ENCODE peak calls at places on chromosomes 11 and 22, in five cellular contexts. One of them, this sample, is unnamed.

GRCh38 chr11:76857776-76858461 is 2.8 kb upstream of the ACER3 start:
- DNase-seq in stimulated activated CD4-positive, alpha-beta T cell treated with anti-CD3 and anti-CD28 coated beads, Interleukin-12 subunit alpha, Interleukin-12 subunit beta, amount 100 ng/mL, for 48 hours: no peak
- DNase-seq in retinal pigment epithelial cell: no peak
- DNase-seq in fibroblast of villous mesenchyme: no peak
- DNase-seq in non-pigmented ciliary epithelial cell: no peak
- DNase-seq in this sample: no peak

GRCh38 chr11:131598305-131598704 is 227.9 kb downstream of the NTM start:
- DNase-seq in stimulated activated CD4-positive, alpha-beta T cell treated with anti-CD3 and anti-CD28 coated beads, Interleukin-12 subunit alpha, Interleukin-12 subunit beta, amount 100 ng/mL, for 48 hours: no peak
- DNase-seq in retinal pigment epithelial cell: no peak
- DNase-seq in fibroblast of villous mesenchyme: no peak
- DNase-seq in non-pigmented ciliary epithelial cell: no peak
- DNase-seq in this sample: no peak

GRCh38 chr11:121437686-121438078 is 14.4 kb upstream of the SORL1 start:
- DNase-seq in stimulated activated CD4-positive, alpha-beta T cell treated with anti-CD3 and anti-CD28 coated beads, Interleukin-12 subunit alpha, Interleukin-12 subunit beta, amount 100 ng/mL, for 48 hours: no peak
- DNase-seq in retinal pigment epithelial cell: no peak
- DNase-seq in fibroblast of villous mesenchyme: no peak
- DNase-seq in non-pigmented ciliary epithelial cell: no peak
- DNase-seq in this sample: no peak

GRCh38 chr11:68763181-68763721 is 11.9 kb upstream of the TESMIN start:
- DNase-seq in stimulated activated CD4-positive, alpha-beta T cell treated with anti-CD3 and anti-CD28 coated beads, Interleukin-12 subunit alpha, Interleukin-12 subunit beta, amount 100 ng/mL, for 48 hours: no peak
- DNase-seq in retinal pigment epithelial cell: no peak
- DNase-seq in fibroblast of villous mesenchyme: no peak
- DNase-seq in non-pigmented ciliary epithelial cell: no peak
- DNase-seq in this sample: no peak

GRCh38 chr22:28943501-28943879 is 60.1 kb downstream of the ZNRF3 start:
- DNase-seq in stimulated activated CD4-positive, alpha-beta T cell treated with anti-CD3 and anti-CD28 coated beads, Interleukin-12 subunit alpha, Interleukin-12 subunit beta, amount 100 ng/mL, for 48 hours: no peak
- DNase-seq in retinal pigment epithelial cell: no peak
- DNase-seq in fibroblast of villous mesenchyme: no peak
- DNase-seq in non-pigmented ciliary epithelial cell: no peak
- DNase-seq in this sample: no peak

GRCh38 chr11:106619320-106619990 is 398.8 kb downstream of the GUCY1A2 start:
- DNase-seq in stimulated activated CD4-positive, alpha-beta T cell treated with anti-CD3 and anti-CD28 coated beads, Interleukin-12 subunit alpha, Interleukin-12 subunit beta, amount 100 ng/mL, for 48 hours: no peak
- DNase-seq in retinal pigment epithelial cell: no peak
- DNase-seq in fibroblast of villous mesenchyme: no peak
- DNase-seq in non-pigmented ciliary epithelial cell: no peak
- DNase-seq in this sample: no peak

GRCh38 chr11:71081704-71082230 is 170.6 kb downstream of the SHANK2 start:
- DNase-seq in stimulated activated CD4-positive, alpha-beta T cell treated with anti-CD3 and anti-CD28 coated beads, Interleukin-12 subunit alpha, Interleukin-12 subunit beta, amount 100 ng/mL, for 48 hours: no peak
- DNase-seq in retinal pigment epithelial cell: no peak
- DNase-seq in fibroblast of villous mesenchyme: no peak
- DNase-seq in non-pigmented ciliary epithelial cell: no peak
- DNase-seq in this sample: no peak

GRCh38 chr11:47328449-47329390 is 23.8 kb downstream of the MYBPC3 start:
- DNase-seq in stimulated activated CD4-positive, alpha-beta T cell treated with anti-CD3 and anti-CD28 coated beads, Interleukin-12 subunit alpha, Interleukin-12 subunit beta, amount 100 ng/mL, for 48 hours: no peak
- DNase-seq in retinal pigment epithelial cell: no peak
- DNase-seq in fibroblast of villous mesenchyme: no peak
- DNase-seq in non-pigmented ciliary epithelial cell: no peak
- DNase-seq in this sample: no peak

GRCh38 chr11:71451596-71452353 is 1.2 kb upstream of the NADSYN1 start:
- DNase-seq in stimulated activated CD4-positive, alpha-beta T cell treated with anti-CD3 and anti-CD28 coated beads, Interleukin-12 subunit alpha, Interleukin-12 subunit beta, amount 100 ng/mL, for 48 hours: no peak
- DNase-seq in retinal pigment epithelial cell: no peak
- DNase-seq in fibroblast of villous mesenchyme: no peak
- DNase-seq in non-pigmented ciliary epithelial cell: no peak
- DNase-seq in this sample: no peak

GRCh38 chr11:13896175-13896989 is 66.1 kb upstream of the SPON1 start:
- DNase-seq in stimulated activated CD4-positive, alpha-beta T cell treated with anti-CD3 and anti-CD28 coated beads, Interleukin-12 subunit alpha, Interleukin-12 subunit beta, amount 100 ng/mL, for 48 hours: no peak
- DNase-seq in retinal pigment epithelial cell: no peak
- DNase-seq in fibroblast of villous mesenchyme: no peak
- DNase-seq in non-pigmented ciliary epithelial cell: no peak
- DNase-seq in this sample: no peak

GRCh38 chr22:46368422-46368821 is 32.9 kb downstream of the TRMU start:
- DNase-seq in stimulated activated CD4-positive, alpha-beta T cell treated with anti-CD3 and anti-CD28 coated beads, Interleukin-12 subunit alpha, Interleukin-12 subunit beta, amount 100 ng/mL, for 48 hours: no peak
- DNase-seq in retinal pigment epithelial cell: no peak
- DNase-seq in fibroblast of villous mesenchyme: no peak
- DNase-seq in non-pigmented ciliary epithelial cell: no peak
- DNase-seq in this sample: no peak

GRCh38 chr11:100734743-100735527 is 47.8 kb downstream of the ARHGAP42 start:
- DNase-seq in stimulated activated CD4-positive, alpha-beta T cell treated with anti-CD3 and anti-CD28 coated beads, Interleukin-12 subunit alpha, Interleukin-12 subunit beta, amount 100 ng/mL, for 48 hours: no peak
- DNase-seq in retinal pigment epithelial cell: no peak
- DNase-seq in fibroblast of villous mesenchyme: no peak
- DNase-seq in non-pigmented ciliary epithelial cell: no peak
- DNase-seq in this sample: no peak

GRCh38 chr11:76523147-76523546 is 78.3 kb downstream of the EMSY start:
- DNase-seq in stimulated activated CD4-positive, alpha-beta T cell treated with anti-CD3 and anti-CD28 coated beads, Interleukin-12 subunit alpha, Interleukin-12 subunit beta, amount 100 ng/mL, for 48 hours: no peak
- DNase-seq in retinal pigment epithelial cell: no peak
- DNase-seq in fibroblast of villous mesenchyme: no peak
- DNase-seq in non-pigmented ciliary epithelial cell: no peak
- DNase-seq in this sample: no peak

GRCh38 chr11:57202282-57202681 is 20.5 kb downstream of the LRRC55 start:
- DNase-seq in stimulated activated CD4-positive, alpha-beta T cell treated with anti-CD3 and anti-CD28 coated beads, Interleukin-12 subunit alpha, Interleukin-12 subunit beta, amount 100 ng/mL, for 48 hours: no peak
- DNase-seq in retinal pigment epithelial cell: no peak
- DNase-seq in fibroblast of villous mesenchyme: no peak
- DNase-seq in non-pigmented ciliary epithelial cell: no peak
- DNase-seq in this sample: no peak

GRCh38 chr11:83766932-83767331 is 480.8 kb upstream of the CCDC90B start:
- DNase-seq in stimulated activated CD4-positive, alpha-beta T cell treated with anti-CD3 and anti-CD28 coated beads, Interleukin-12 subunit alpha, Interleukin-12 subunit beta, amount 100 ng/mL, for 48 hours: no peak
- DNase-seq in retinal pigment epithelial cell: no peak
- DNase-seq in fibroblast of villous mesenchyme: no peak
- DNase-seq in non-pigmented ciliary epithelial cell: no peak
- DNase-seq in this sample: no peak

GRCh38 chr22:46854125-46854870 is 91.8 kb downstream of the TBC1D22A start:
- DNase-seq in stimulated activated CD4-positive, alpha-beta T cell treated with anti-CD3 and anti-CD28 coated beads, Interleukin-12 subunit alpha, Interleukin-12 subunit beta, amount 100 ng/mL, for 48 hours: no peak
- DNase-seq in retinal pigment epithelial cell: no peak
- DNase-seq in fibroblast of villous mesenchyme: peak
- DNase-seq in non-pigmented ciliary epithelial cell: no peak
- DNase-seq in this sample: peak

GRCh38 chr22:19607198-19608113 is 83.2 kb upstream of the CLDN5 start:
- DNase-seq in stimulated activated CD4-positive, alpha-beta T cell treated with anti-CD3 and anti-CD28 coated beads, Interleukin-12 subunit alpha, Interleukin-12 subunit beta, amount 100 ng/mL, for 48 hours: no peak
- DNase-seq in retinal pigment epithelial cell: no peak
- DNase-seq in fibroblast of villous mesenchyme: no peak
- DNase-seq in non-pigmented ciliary epithelial cell: no peak
- DNase-seq in this sample: no peak

GRCh38 chr11:116788534-116788933 is 711 bp upstream of the ZPR1 start:
- DNase-seq in stimulated activated CD4-positive, alpha-beta T cell treated with anti-CD3 and anti-CD28 coated beads, Interleukin-12 subunit alpha, Interleukin-12 subunit beta, amount 100 ng/mL, for 48 hours: no peak
- DNase-seq in retinal pigment epithelial cell: no peak
- DNase-seq in fibroblast of villous mesenchyme: no peak
- DNase-seq in non-pigmented ciliary epithelial cell: no peak
- DNase-seq in this sample: no peak

GRCh38 chr11:75627879-75628668 is 40.8 kb downstream of the MAP6 start:
- DNase-seq in stimulated activated CD4-positive, alpha-beta T cell treated with anti-CD3 and anti-CD28 coated beads, Interleukin-12 subunit alpha, Interleukin-12 subunit beta, amount 100 ng/mL, for 48 hours: no peak
- DNase-seq in retinal pigment epithelial cell: no peak
- DNase-seq in fibroblast of villous mesenchyme: peak
- DNase-seq in non-pigmented ciliary epithelial cell: no peak
- DNase-seq in this sample: no peak

GRCh38 chr11:31640611-31641010 is 131.0 kb downstream of the ELP4 start:
- DNase-seq in stimulated activated CD4-positive, alpha-beta T cell treated with anti-CD3 and anti-CD28 coated beads, Interleukin-12 subunit alpha, Interleukin-12 subunit beta, amount 100 ng/mL, for 48 hours: no peak
- DNase-seq in retinal pigment epithelial cell: no peak
- DNase-seq in fibroblast of villous mesenchyme: no peak
- DNase-seq in non-pigmented ciliary epithelial cell: no peak
- DNase-seq in this sample: no peak

GRCh38 chr11:8102965-8103364 is 22.0 kb downstream of the TUB start:
- DNase-seq in stimulated activated CD4-positive, alpha-beta T cell treated with anti-CD3 and anti-CD28 coated beads, Interleukin-12 subunit alpha, Interleukin-12 subunit beta, amount 100 ng/mL, for 48 hours: no peak
- DNase-seq in retinal pigment epithelial cell: no peak
- DNase-seq in fibroblast of villous mesenchyme: no peak
- DNase-seq in non-pigmented ciliary epithelial cell: no peak
- DNase-seq in this sample: no peak

This sample was measured in hippocampal formation.